ENCODE peak calls at places on chromosomes 2 and 18, in nine cellular contexts. K, V, I, O, W, S, C, N and P are unnamed samples.

GRCh38 chr2:127820080-127820668 is 9.2 kb upstream of the WDR33 start:
- DNase-seq in K (no peak), V (no peak), I (peak; percentile 40), O (no peak), W (no peak), S (no peak), C (no peak), N (no peak), P (no peak)

GRCh38 chr2:135532581-135532980 is 1.3 kb downstream of the R3HDM1 start:
- DNase-seq in K (no peak), V (no peak), I (no peak), O (no peak), W (no peak), S (no peak), C (no peak), N (no peak), P (no peak)

GRCh38 chr2:7027961-7028655 is 110.9 kb downstream of the RNF144A start:
- DNase-seq in K (no peak), V (no peak), I (no peak), O (no peak), W (no peak), S (no peak), C (no peak), N (no peak), P (no peak)

GRCh38 chr18:44742741-44743311 is 62.1 kb downstream of the SETBP1 start:
- DNase-seq in K (no peak), V (no peak), I (no peak), O (peak; percentile 69), W (peak; percentile 58), S (peak; percentile 73), C (no peak), N (peak; percentile 74), P (no peak)

GRCh38 chr2:115413796-115414195 is 971.4 kb downstream of the DPP10 start:
- DNase-seq in K (no peak), V (no peak), I (no peak), O (no peak), W (no peak), S (no peak), C (no peak), N (no peak), P (no peak)

GRCh38 chr2:17793803-17794349 is 22.4 kb upstream of the MSGN1 start:
- DNase-seq in K (no peak), V (no peak), I (no peak), O (no peak), W (no peak), S (no peak), C (no peak), N (no peak), P (no peak)

GRCh38 chr2:166373105-166373504 is 2.6 kb downstream of the SCN9A start:
- DNase-seq in K (no peak), V (no peak), I (no peak), O (no peak), W (no peak), S (no peak), C (no peak), N (no peak), P (no peak)

GRCh38 chr2:197782121-197782520 is 3.0 kb downstream of the BOLL start:
- DNase-seq in K (no peak), V (no peak), I (no peak), O (no peak), W (no peak), S (no peak), C (no peak), N (no peak), P (no peak)

GRCh38 chr2:169928463-169928864 is 101.2 kb downstream of the UBR3 start:
- DNase-seq in K (no peak), V (no peak), I (peak; percentile 58), O (no peak), W (no peak), S (peak; percentile 58), C (peak; percentile 13), N (no peak), P (no peak)

GRCh38 chr2:205474746-205475145 is 207.6 kb upstream of the NRP2 start:
- DNase-seq in K (no peak), V (no peak), I (no peak), O (no peak), W (no peak), S (no peak), C (no peak), N (no peak), P (no peak)

GRCh38 chr18:3495691-3496090 is 45.7 kb downstream of the TGIF1 start:
- DNase-seq in K (no peak), V (no peak), I (no peak), O (no peak), W (no peak), S (no peak), C (no peak), N (no peak), P (no peak)

GRCh38 chr2:149019768-149020167 is 18.7 kb upstream of the LYPD6B start:
- DNase-seq in K (no peak), V (no peak), I (peak; percentile 29), O (no peak), W (no peak), S (no peak), C (no peak), N (no peak), P (no peak)

GRCh38 chr18:9337875-9338274 is 3.3 kb downstream of the TWSG1 start:
- DNase-seq in K (no peak), V (no peak), I (peak; percentile 82), O (no peak), W (no peak), S (no peak), C (no peak), N (no peak), P (no peak)

GRCh38 chr18:23143059-23143831 is 8.0 kb downstream of the CABLES1 start:
- DNase-seq in K (no peak), V (no peak), I (peak; percentile 90), O (no peak), W (peak; percentile 77), S (peak; percentile 59), C (no peak), N (peak; percentile 46), P (no peak)

GRCh38 chr18:52657063-52657462 is 317.1 kb downstream of the DCC start:
- DNase-seq in K (no peak), V (no peak), I (no peak), O (no peak), W (no peak), S (no peak), C (no peak), N (no peak), P (no peak)

GRCh38 chr2:220787251-220787650 is 784.9 kb downstream of the EPHA4 start:
- DNase-seq in K (no peak), V (no peak), I (no peak), O (no peak), W (no peak), S (no peak), C (no peak), N (no peak), P (no peak)

GRCh38 chr2:169095631-169096105 is 26.3 kb downstream of the DHRS9 start:
- DNase-seq in K (no peak), V (no peak), I (peak; percentile 94), O (no peak), W (no peak), S (no peak), C (peak; percentile 72), N (peak; percentile 16), P (no peak)

GRCh38 chr2:26193578-26194231 is 20.8 kb downstream of the GAREM2 start:
- DNase-seq in K (no peak), V (no peak), I (no peak), O (no peak), W (no peak), S (no peak), C (no peak), N (no peak), P (no peak)

GRCh38 chr2:13009027-13009426 is 292.3 kb downstream of the TRIB2 start:
- DNase-seq in K (no peak), V (no peak), I (no peak), O (no peak), W (no peak), S (no peak), C (no peak), N (no peak), P (no peak)

GRCh38 chr2:13005048-13005447 is 288.3 kb downstream of the TRIB2 start:
- DNase-seq in K (no peak), V (no peak), I (no peak), O (no peak), W (no peak), S (no peak), C (no peak), N (no peak), P (no peak)

GRCh38 chr2:13006407-13006806 is 289.7 kb downstream of the TRIB2 start:
- DNase-seq in K (no peak), V (no peak), I (no peak), O (no peak), W (no peak), S (no peak), C (no peak), N (no peak), P (no peak)

GRCh38 chr2:13005761-13006336 is 289.1 kb downstream of the TRIB2 start:
- DNase-seq in K (no peak), V (no peak), I (no peak), O (peak; percentile 16), W (no peak), S (peak; percentile 24), C (no peak), N (no peak), P (no peak)

GRCh38 chr2:13006829-13007715 is 290.3 kb downstream of the TRIB2 start:
- DNase-seq in K (peak; percentile 68), V (peak; percentile 41), I (peak; percentile 77), O (peak; percentile 65), W (peak; percentile 73), S (peak; percentile 87), C (peak; percentile 58), N (peak; percentile 70), P (peak; percentile 27)
- TF ChIP-seq POLR2A in K (no peak), V (no peak), I (no peak), O (no peak), W (no peak), S (no peak), C (no peak), N (no peak), P (no peak)

GRCh38 chr2:112660138-112660537 is 14.4 kb downstream of the SLC20A1 start:
- DNase-seq in K (no peak), V (no peak), I (peak; percentile 18), O (no peak), W (no peak), S (no peak), C (no peak), N (no peak), P (no peak)
- TF ChIP-seq POLR2A in K (no peak), V (no peak), I (no peak), O (no peak), W (no peak), S (no peak), C (no peak), N (no peak), P (no peak)

DNA sequence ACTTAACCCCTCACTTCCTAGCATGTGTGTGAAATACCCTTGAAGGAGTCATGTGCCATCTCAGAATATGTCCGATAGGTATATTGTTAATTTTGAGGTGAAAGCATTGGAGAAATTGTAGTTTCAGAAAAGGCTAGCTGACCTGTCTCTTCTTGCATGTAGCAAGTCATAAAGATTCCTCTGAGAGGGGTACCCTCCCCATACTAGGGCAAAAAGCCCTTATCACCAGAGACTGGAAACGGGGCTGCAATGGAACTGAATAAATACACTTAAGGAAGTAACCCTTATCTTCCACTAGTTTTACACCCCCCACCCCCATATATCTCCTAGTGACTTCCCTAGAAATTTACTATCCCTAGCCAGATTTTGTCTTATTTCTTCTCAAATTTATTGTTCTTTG is 1.8 kb upstream of the SF3B6 start:
- DNase-seq in K (no peak), V (no peak), I (no peak), O (no peak), W (no peak), S (no peak), C (no peak), N (no peak), P (no peak)
- TF ChIP-seq POLR2A in K (no peak), V (no peak), I (no peak), O (no peak), W (no peak), S (no peak), C (no peak), N (no peak), P (no peak)

GRCh38 chr2:46297546-46298271 is 502 bp downstream of the EPAS1 start:
- DNase-seq in K (peak; percentile 89), V (peak; percentile 78), I (peak; percentile 22), O (peak; percentile 82), W (peak; percentile 94), S (peak; percentile 41), C (peak; percentile 91), N (peak; percentile 91), P (peak; percentile 64)
- TF ChIP-seq POLR2A in K (no peak), V (no peak), I (no peak), O (no peak), W (peak; percentile 91), S (no peak), C (peak; percentile 95), N (peak; percentile 90), P (no peak)